ENCODE peak calls at places on chromosome 2, in ten cellular contexts. S is tibial nerve; A is AG20443; H is choroid plexus epithelial cell; M is AML-193; N is caudate nucleus; L is activated naive CD4-positive, alpha-beta T cell treated with anti-CD3 and anti-CD28 coated beads, Interleukin-2, amount 10 ng/mL, durations not matched to agents 7 days and 5 days; B is bronchial epithelial cell; R is GF-D8; I is chondrocyte. E is an unnamed sample.

GRCh38 chr2:224165901-224166319 is 126.8 kb upstream of the SERPINE2 start:
- DNase-seq in S (no peak), A (peak; percentile 40), H (no peak), M (no peak), N (no peak), L (no peak), B (no peak), R (no peak), I (no peak), E (no peak)

GRCh38 chr2:7020059-7020458 is 102.8 kb downstream of the RNF144A start:
- DNase-seq in S (no peak), A (no peak), H (no peak), M (no peak), N (no peak), L (no peak), B (no peak), R (no peak), I (no peak), E (no peak)

GRCh38 chr2:231190531-231191197 is 7.8 kb upstream of the ARMC9 start:
- DNase-seq in S (no peak), A (peak; percentile 68), H (peak; percentile 74), M (no peak), N (no peak), L (no peak), B (peak; percentile 21), R (no peak), I (no peak), E (no peak)

GRCh38 chr2:231464576-231465540 is 574 bp upstream of the NCL start:
- DNase-seq in S (peak; percentile 98), A (peak; percentile 99), H (peak; percentile 99), M (peak; percentile 68), N (peak; percentile 97), L (peak; percentile 98), B (no peak), R (peak; percentile 84), I (peak; percentile 99), E (peak; percentile 98)

GRCh38 chr2:96824079-96824870 is 8.2 kb downstream of the CNNM3 start:
- DNase-seq in S (no peak), A (no peak), H (peak; percentile 80), M (no peak), N (no peak), L (no peak), B (peak; percentile 34), R (no peak), I (no peak), E (no peak)

GRCh38 chr2:230748087-230748486 is 35.4 kb downstream of the CAB39 start:
- DNase-seq in S (no peak), A (no peak), H (no peak), M (no peak), N (no peak), L (no peak), B (peak; percentile 30), R (no peak), I (no peak), E (no peak)

GRCh38 chr2:20494246-20494645 is 47.4 kb downstream of the RHOB start:
- DNase-seq in S (no peak), A (no peak), H (peak; percentile 85), M (no peak), N (no peak), L (no peak), B (no peak), R (no peak), I (no peak), E (no peak)

GRCh38 chr2:172046080-172046678 is 39.1 kb upstream of the DLX1 start:
- DNase-seq in S (no peak), A (no peak), H (peak; percentile 5), M (peak; percentile 32), N (no peak), L (no peak), B (no peak), R (no peak), I (no peak), E (no peak)

GRCh38 chr2:134405641-134406081 is 151.8 kb downstream of the MGAT5 start:
- DNase-seq in S (no peak), A (no peak), H (no peak), M (no peak), N (no peak), L (no peak), B (peak; percentile 97), R (no peak), I (no peak), E (no peak)

GRCh38 chr2:240463274-240463865 is 27.9 kb downstream of the GPC1 start:
- DNase-seq in S (peak; percentile 4), A (no peak), H (no peak), M (no peak), N (no peak), L (peak; percentile 19), B (no peak), R (no peak), I (peak; percentile 84), E (no peak)

GRCh38 chr2:190860985-190861721 is 19.5 kb upstream of the GLS start:
- DNase-seq in S (no peak), A (peak; percentile 67), H (peak; percentile 92), M (no peak), N (no peak), L (no peak), B (no peak), R (no peak), I (no peak), E (no peak)

GRCh38 chr2:88429929-88430328 is 22.6 kb downstream of the FOXI3 start:
- DNase-seq in S (no peak), A (no peak), H (no peak), M (no peak), N (no peak), L (no peak), B (no peak), R (no peak), I (no peak), E (no peak)

GRCh38 chr2:80863166-80863714 is 558.7 kb upstream of the LRRTM1 start:
- DNase-seq in S (no peak), A (no peak), H (no peak), M (no peak), N (no peak), L (no peak), B (no peak), R (no peak), I (no peak), E (no peak)

GRCh38 chr2:166376873-166377272 is 1.1 kb upstream of the SCN9A start:
- DNase-seq in S (no peak), A (no peak), H (no peak), M (no peak), N (no peak), L (no peak), B (no peak), R (no peak), I (no peak), E (no peak)

GRCh38 chr2:73952499-73953446 is 26.1 kb downstream of the DGUOK start:
- DNase-seq in S (peak; percentile 21), A (peak; percentile 50), H (peak; percentile 57), M (no peak), N (no peak), L (no peak), B (peak; percentile 76), R (no peak), I (no peak), E (no peak)

GRCh38 chr2:124683536-124684407 is 658.7 kb downstream of the CNTNAP5 start:
- DNase-seq in S (no peak), A (no peak), H (no peak), M (no peak), N (no peak), L (no peak), B (no peak), R (no peak), I (no peak), E (peak; percentile 39)

GRCh38 chr2:11292464-11293255 is 51.8 kb downstream of the ROCK2 start:
- DNase-seq in S (no peak), A (no peak), H (peak; percentile 43), M (peak; percentile 13), N (no peak), L (no peak), B (no peak), R (peak; percentile 97), I (no peak), E (no peak)

GRCh38 chr2:165648826-165649225 is 145.2 kb downstream of the GALNT3 start:
- DNase-seq in S (no peak), A (no peak), H (no peak), M (no peak), N (peak; percentile 28), L (no peak), B (no peak), R (no peak), I (no peak), E (no peak)

GRCh38 chr2:218806346-218806978 is 24.5 kb downstream of the CYP27A1 start:
- DNase-seq in S (peak; percentile 88), A (peak; percentile 95), H (peak; percentile 100), M (peak; percentile 93), N (no peak), L (no peak), B (peak; percentile 88), R (peak; percentile 84), I (no peak), E (no peak)

GRCh38 chr2:112577756-112578155 is 6.7 kb upstream of the CHCHD5 start:
- DNase-seq in S (no peak), A (peak; percentile 34), H (peak; percentile 64), M (no peak), N (no peak), L (no peak), B (no peak), R (no peak), I (no peak), E (no peak)

GRCh38 chr2:160467086-160467485 is 26.5 kb downstream of the RBMS1 start:
- DNase-seq in S (no peak), A (no peak), H (no peak), M (no peak), N (no peak), L (no peak), B (no peak), R (no peak), I (no peak), E (no peak)

GRCh38 chr2:104262714-104263113 is 591.2 kb upstream of the POU3F3 start:
- DNase-seq in S (no peak), A (no peak), H (no peak), M (no peak), N (no peak), L (no peak), B (no peak), R (no peak), I (no peak), E (no peak)

GRCh38 chr2:46861916-46862315 is 53.7 kb downstream of the MCFD2 start:
- DNase-seq in S (no peak), A (no peak), H (peak; percentile 21), M (no peak), N (no peak), L (no peak), B (no peak), R (no peak), I (no peak), E (no peak)

GRCh38 chr2:235539773-235540172 is 45.9 kb downstream of the AGAP1 start:
- DNase-seq in S (no peak), A (no peak), H (no peak), M (no peak), N (no peak), L (no peak), B (no peak), R (no peak), I (peak; percentile 68), E (no peak)

GRCh38 chr2:30770791-30771190 is 36.5 kb downstream of the CAPN13 start:
- DNase-seq in S (no peak), A (no peak), H (no peak), M (no peak), N (no peak), L (no peak), B (no peak), R (no peak), I (no peak), E (no peak)

GRCh38 chr2:96399342-96400048 is 63.9 kb downstream of the NCAPH start:
- DNase-seq in S (no peak), A (no peak), H (no peak), M (no peak), N (no peak), L (no peak), B (no peak), R (no peak), I (no peak), E (no peak)

GRCh38 chr2:218961651-218962570 is 2.4 kb downstream of the CDK5R2 start:
- DNase-seq in S (no peak), A (peak; percentile 48), H (no peak), M (no peak), N (no peak), L (peak; percentile 49), B (no peak), R (no peak), I (no peak), E (peak; percentile 49)

GRCh38 chr2:133673570-133673969 is 105.3 kb upstream of the NCKAP5 start:
- DNase-seq in S (no peak), A (no peak), H (no peak), M (no peak), N (no peak), L (no peak), B (no peak), R (no peak), I (no peak), E (no peak)